ENCODE peak calls at places on chromosomes 16 and 17, in four cellular contexts. U is activated naive CD4-positive, alpha-beta T cell treated with anti-CD3 and anti-CD28 coated beads for 36 hours; S is midbrain; E is stimulated activated CD8-positive, alpha-beta memory T cell treated with anti-CD3 and anti-CD28 coated beads, Interleukin-7, amount 100 ng/mL, for 24 hours. G is an unnamed sample.

GRCh38 chr17:11459780-11460426 is 138.4 kb upstream of the DNAH9 start:
- DNase-seq in U (no peak), S (no peak), E (no peak), G (no peak)

GRCh38 chr16:2675714-2676113 is 6.6 kb upstream of the KCTD5 start:
- DNase-seq in U (no peak), S (no peak), E (no peak), G (no peak)

GRCh38 chr17:82583720-82584234 is 64.2 kb downstream of the FOXK2 start:
- DNase-seq in U (peak; percentile 36), S (no peak), E (no peak), G (peak; percentile 17)

GRCh38 chr17:70138309-70138865 is 30.9 kb upstream of the KCNJ2 start:
- DNase-seq in U (no peak), S (no peak), E (no peak), G (no peak)

GRCh38 chr17:9021158-9021984 is at the start of gene NTN1:
- DNase-seq in U (peak; percentile 76), S (peak; percentile 40), E (peak; percentile 28), G (peak; percentile 29)

GRCh38 chr17:75636381-75637142 is 3.3 kb downstream of the SMIM5 start:
- DNase-seq in U (no peak), S (no peak), E (no peak), G (no peak)

GRCh38 chr17:17351901-17352781 is 49.0 kb downstream of the NT5M start:
- DNase-seq in U (no peak), S (no peak), E (no peak), G (no peak)

GRCh38 chr17:45227101-45227591 is 5.5 kb downstream of the FMNL1 start:
- DNase-seq in U (no peak), S (no peak), E (no peak), G (no peak)

GRCh38 chr17:11645426-11645825 is 47.2 kb downstream of the DNAH9 start:
- DNase-seq in U (no peak), S (no peak), E (no peak), G (no peak)

GRCh38 chr17:77681820-77682219 is 276.7 kb upstream of the TNRC6C start:
- DNase-seq in U (no peak), S (peak; percentile 30), E (no peak), G (no peak)

GRCh38 chr17:6706499-6706898 is 6.7 kb downstream of the SLC13A5 start:
- DNase-seq in U (no peak), S (no peak), E (no peak), G (no peak)

GRCh38 chr17:8016632-8017424 is 14.4 kb downstream of the GUCY2D start:
- DNase-seq in U (peak; percentile 80), S (no peak), E (no peak), G (no peak)

GRCh38 chr17:81928497-81929252 is 1.1 kb upstream of the MAFG start:
- DNase-seq in U (no peak), S (no peak), E (no peak), G (no peak)

GRCh38 chr17:42536372-42537155 is 523 bp downstream of the NAGLU start:
- DNase-seq in U (peak; percentile 80), S (peak; percentile 65), E (peak; percentile 40), G (peak; percentile 53)

GRCh38 chr17:37388266-37388665 is 12.5 kb downstream of the C17orf78 start:
- DNase-seq in U (no peak), S (no peak), E (no peak), G (no peak)

GRCh38 chr17:41492351-41492750 is 2.6 kb upstream of the KRT36 start:
- DNase-seq in U (no peak), S (peak; percentile 15), E (no peak), G (no peak)

GRCh38 chr17:78174870-78175642 is 6.7 kb downstream of the SYNGR2 start:
- DNase-seq in U (no peak), S (no peak), E (no peak), G (no peak)

GRCh38 chr16:27169511-27170071 is 33.7 kb upstream of the KDM8 start:
- DNase-seq in U (peak; percentile 92), S (no peak), E (peak; percentile 41), G (peak; percentile 60)

GRCh38 chr16:4692460-4693295 is 684 bp upstream of the NUDT16L1 start:
- DNase-seq in U (peak; percentile 22), S (no peak), E (no peak), G (peak; percentile 18)

GRCh38 chr17:75501378-75502071 is 13.8 kb downstream of the CASKIN2 start:
- DNase-seq in U (no peak), S (peak; percentile 88), E (no peak), G (no peak)

GRCh38 chr16:11583889-11584565 is 2.7 kb downstream of the LITAF start:
- DNase-seq in U (peak; percentile 43), S (no peak), E (no peak), G (no peak)

GRCh38 chr17:57985675-57985974 is 2.4 kb downstream of the VEZF1 start:
- DNase-seq in U (no peak), S (no peak), E (no peak), G (no peak)

GRCh38 chr16:6113749-6114148 is 1016.2 kb upstream of the EEF2KMT start:
- DNase-seq in U (no peak), S (no peak), E (no peak), G (no peak)

GRCh38 chr17:72717276-72717675 is 375.2 kb downstream of the SLC39A11 start:
- DNase-seq in U (no peak), S (no peak), E (no peak), G (no peak)

GRCh38 chr16:86151372-86151950 is 252.5 kb downstream of the IRF8 start:
- DNase-seq in U (no peak), S (no peak), E (no peak), G (no peak)

GRCh38 chr16:228151-228855 is 946 bp downstream of the LUC7L start:
- DNase-seq in U (no peak), S (no peak), E (no peak), G (no peak)

G was measured in T-helper 9 cell.